ENCODE peak calls at places on chromosomes 16 and 17, in ten cellular contexts. C, T, A, E, B, R, O, F, P and D are unnamed samples.

GRCh38 chr17:19242323-19242722 is 5.2 kb downstream of the EPN2 start:
- DNase-seq in C (peak; percentile 75), T (no peak), A (no peak), E (no peak), B (no peak), R (no peak), O (no peak), F (no peak), P (no peak), D (no peak)

GRCh38 chr17:82156284-82156925 is 56.2 kb downstream of the CCDC57 start:
- DNase-seq in C (no peak), T (no peak), A (no peak), E (no peak), B (no peak), R (no peak), O (no peak), F (peak; percentile 43), P (no peak), D (no peak)

GRCh38 chr17:51888823-51889222 is 269.7 kb downstream of the CA10 start:
- DNase-seq in C (no peak), T (no peak), A (no peak), E (no peak), B (no peak), R (peak; percentile 23), O (no peak), F (no peak), P (no peak), D (no peak)

GRCh38 chr16:66335704-66336329 is 30.7 kb upstream of the CDH5 start:
- DNase-seq in C (peak; percentile 29), T (no peak), A (no peak), E (no peak), B (peak; percentile 70), R (no peak), O (no peak), F (peak; percentile 57), P (peak; percentile 39), D (no peak)

GRCh38 chr17:76014100-76014924 is 12.8 kb downstream of the EVPL start:
- DNase-seq in C (peak; percentile 46), T (peak; percentile 93), A (peak; percentile 51), E (no peak), B (peak; percentile 28), R (peak; percentile 66), O (peak; percentile 32), F (peak; percentile 93), P (peak; percentile 70), D (peak; percentile 58)

GRCh38 chr16:64206877-64207276 is 915.0 kb downstream of the CDH11 start:
- DNase-seq in C (no peak), T (peak; percentile 21), A (no peak), E (no peak), B (no peak), R (no peak), O (no peak), F (no peak), P (no peak), D (no peak)

GRCh38 chr16:67444259-67445125 is 13.6 kb downstream of the HSD11B2 start:
- DNase-seq in C (no peak), T (no peak), A (no peak), E (no peak), B (no peak), R (peak; percentile 40), O (no peak), F (no peak), P (no peak), D (no peak)

GRCh38 chr16:79638386-79639106 is 38.0 kb upstream of the MAF start:
- DNase-seq in C (peak; percentile 61), T (no peak), A (no peak), E (no peak), B (no peak), R (no peak), O (no peak), F (no peak), P (no peak), D (no peak)

GRCh38 chr17:47803201-47803600 is 18.4 kb downstream of the OSBPL7 start:
- DNase-seq in C (no peak), T (no peak), A (no peak), E (no peak), B (no peak), R (no peak), O (no peak), F (no peak), P (no peak), D (no peak)

GRCh38 chr16:65285128-65286120 is 163.6 kb upstream of the CDH11 start:
- DNase-seq in C (peak; percentile 25), T (no peak), A (no peak), E (no peak), B (peak; percentile 31), R (no peak), O (no peak), F (no peak), P (no peak), D (no peak)

GRCh38 chr17:49577978-49578893 is 2.6 kb downstream of the NXPH3 start:
- DNase-seq in C (no peak), T (no peak), A (no peak), E (no peak), B (no peak), R (no peak), O (no peak), F (no peak), P (no peak), D (no peak)

GRCh38 chr16:50208460-50208931 is 55.4 kb downstream of the TENT4B start:
- DNase-seq in C (peak; percentile 58), T (no peak), A (no peak), E (no peak), B (peak; percentile 63), R (no peak), O (no peak), F (no peak), P (no peak), D (peak; percentile 21)

GRCh38 chr17:78140169-78141051 is 5.8 kb upstream of the C17orf99 start:
- DNase-seq in C (peak; percentile 84), T (peak; percentile 98), A (peak; percentile 97), E (peak; percentile 90), B (peak; percentile 47), R (no peak), O (peak; percentile 77), F (peak; percentile 99), P (peak; percentile 62), D (peak; percentile 95)

GRCh38 chr16:13912891-13913290 is 7.1 kb upstream of the ERCC4 start:
- DNase-seq in C (no peak), T (no peak), A (no peak), E (no peak), B (no peak), R (no peak), O (no peak), F (no peak), P (no peak), D (no peak)

GRCh38 chr17:79840989-79841286 is 1.7 kb upstream of the CBX4 start:
- DNase-seq in C (no peak), T (no peak), A (no peak), E (no peak), B (no peak), R (no peak), O (no peak), F (no peak), P (no peak), D (no peak)
- H3K27me3 ChIP-seq in C (peaks cover 28% of the 10 kb centered on the region), T (peaks cover 92% of the 10 kb centered on the region), A (peaks cover 44% of the 10 kb centered on the region), E (peaks cover 75% of the 10 kb centered on the region), B (peaks cover 35% of the 10 kb centered on the region), R (peaks cover 44% of the 10 kb centered on the region), O (no peaks in the 10 kb centered on the region), F (peaks cover 55% of the 10 kb centered on the region), P (no peaks in the 10 kb centered on the region), D (peaks cover 28% of the 10 kb centered on the region)

DNA sequence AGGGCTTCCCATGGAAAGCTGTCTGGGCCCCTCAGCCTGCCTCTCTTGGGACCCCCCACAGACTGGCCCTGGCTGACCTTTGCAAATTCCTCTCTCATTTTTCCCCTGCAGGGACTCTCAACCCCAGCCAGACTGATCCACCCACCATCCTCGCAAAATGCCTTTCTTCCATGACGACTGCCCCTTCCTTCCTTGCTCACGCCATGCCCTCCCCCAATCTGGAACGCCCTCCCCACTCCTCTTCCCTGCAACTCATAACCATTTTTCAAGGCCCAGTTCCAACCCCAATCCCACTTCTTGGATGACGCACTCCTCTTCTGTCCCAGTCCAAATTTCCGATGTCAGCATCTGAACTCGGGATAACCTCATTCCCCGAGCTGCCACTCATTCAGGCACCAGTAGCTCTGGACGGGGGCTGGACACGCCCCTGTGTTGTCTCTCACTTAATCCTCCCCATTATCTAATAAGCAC is 1.3 kb upstream of the DNAI2 start:
- DNase-seq in C (no peak), T (peak; percentile 63), A (no peak), E (no peak), B (peak; percentile 13), R (no peak), O (no peak), F (no peak), P (no peak), D (peak; percentile 86)
- H3K27me3 ChIP-seq in C (peaks cover 22% of the 10 kb centered on the region), T (peaks cover 25% of the 10 kb centered on the region), A (no peaks in the 10 kb centered on the region), E (peaks cover 68% of the 10 kb centered on the region), B (peaks cover 10% of the 10 kb centered on the region), R (no peaks in the 10 kb centered on the region), O (peaks cover 2% of the 10 kb centered on the region), F (no peaks in the 10 kb centered on the region), P (no peaks in the 10 kb centered on the region), D (no peaks in the 10 kb centered on the region)

DNA sequence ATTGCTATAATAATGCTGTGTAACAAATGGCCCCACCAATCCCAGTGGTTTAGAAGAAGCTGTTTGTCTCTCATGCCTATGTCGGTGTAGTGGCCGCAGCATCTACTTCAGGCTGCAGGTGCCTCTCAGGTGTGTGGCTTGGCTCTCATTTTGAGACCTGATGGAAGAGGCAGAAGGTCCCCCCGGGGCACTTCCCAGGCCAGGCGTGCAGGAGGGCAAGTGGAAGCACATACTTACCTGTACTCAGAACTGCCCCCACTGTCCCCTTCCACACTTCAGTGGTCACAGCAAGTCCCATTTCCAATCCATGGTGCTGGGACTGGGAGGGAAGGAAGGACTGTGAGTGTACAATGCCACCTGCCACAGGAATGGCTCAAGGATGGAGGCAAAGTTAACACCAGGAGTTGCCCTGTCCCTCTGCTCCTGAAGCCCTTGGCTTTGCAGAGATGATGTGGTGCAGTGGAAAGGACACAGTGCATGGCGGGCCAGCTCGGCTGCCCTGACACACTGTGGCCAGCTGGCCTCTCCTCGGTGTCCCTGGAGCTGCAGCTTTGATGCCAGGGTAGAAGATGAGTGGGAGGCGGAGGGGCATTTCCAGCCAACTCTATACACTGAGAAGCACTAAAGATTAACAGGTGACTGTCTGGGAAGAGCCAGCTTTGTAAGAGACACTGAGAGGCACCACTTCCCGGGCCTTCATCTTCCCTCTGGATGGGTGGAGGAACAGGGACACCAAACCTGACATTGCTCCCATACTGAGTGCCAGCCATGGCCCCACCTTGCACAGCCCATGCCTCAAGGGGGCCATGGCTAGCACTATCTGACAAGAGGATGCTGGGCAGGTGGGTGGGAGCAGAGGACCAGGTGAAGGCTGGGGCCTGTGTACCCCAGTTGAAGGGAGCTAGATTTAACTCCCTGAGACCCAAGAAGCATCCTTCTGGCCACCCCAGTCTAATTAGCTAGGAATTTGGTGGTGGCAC is 105.9 kb downstream of the METRNL start:
- DNase-seq in C (no peak), T (no peak), A (no peak), E (peak; percentile 51), B (no peak), R (peak; percentile 45), O (no peak), F (no peak), P (no peak), D (no peak)
- H3K27me3 ChIP-seq in C (no peaks in the 10 kb centered on the region), T (no peaks in the 10 kb centered on the region), A (no peaks in the 10 kb centered on the region), E (no peaks in the 10 kb centered on the region), B (no peaks in the 10 kb centered on the region), R (no peaks in the 10 kb centered on the region), O (no peaks in the 10 kb centered on the region), F (no peaks in the 10 kb centered on the region), P (no peaks in the 10 kb centered on the region), D (no peaks in the 10 kb centered on the region)

DNA sequence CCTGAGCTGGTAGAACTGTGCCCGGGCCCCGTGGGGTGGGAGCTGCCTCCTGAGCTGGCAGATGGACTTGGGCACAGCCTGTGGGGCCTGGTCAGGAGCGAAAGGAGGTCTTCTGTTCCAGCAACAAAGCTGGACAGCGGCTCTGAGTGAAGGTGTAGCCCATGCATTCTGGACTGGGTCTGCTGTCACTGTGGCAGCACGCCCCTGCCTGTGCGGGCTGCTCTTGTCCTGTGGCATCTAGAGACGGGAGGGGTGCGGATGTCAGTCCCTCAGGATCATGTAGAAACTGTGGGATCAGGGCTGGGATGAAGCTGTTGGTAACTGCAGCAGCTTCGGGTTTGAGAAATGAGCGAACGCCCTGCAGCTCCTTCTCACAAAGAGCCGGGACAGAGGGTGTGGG is 19.4 kb downstream of the BAIAP2 start:
- DNase-seq in C (no peak), T (no peak), A (no peak), E (no peak), B (no peak), R (no peak), O (no peak), F (no peak), P (no peak), D (no peak)
- H3K27me3 ChIP-seq in C (no peaks in the 10 kb centered on the region), T (no peaks in the 10 kb centered on the region), A (no peaks in the 10 kb centered on the region), E (peaks cover 11% of the 10 kb centered on the region), B (no peaks in the 10 kb centered on the region), R (no peaks in the 10 kb centered on the region), O (no peaks in the 10 kb centered on the region), F (no peaks in the 10 kb centered on the region), P (no peaks in the 10 kb centered on the region), D (no peaks in the 10 kb centered on the region)